ENCODE peak calls at places on chromosomes 5 and 9, in eight cellular contexts. I is psoas muscle; R is CD8-positive, alpha-beta T cell; G is brain microvascular endothelial cell; N is prostate gland; V is lower lobe of right lung; F is left lung; H is fibroblast of lung. O is an unnamed sample.

GRCh38 chr5:14406554-14406849 is 175.1 kb upstream of the OTULINL start:
- DNase-seq in I (no peak), R (no peak), G (peak; percentile 94), N (no peak), V (no peak), F (no peak), H (peak; percentile 98), O (no peak)

GRCh38 chr5:178165585-178165984 is 11.9 kb upstream of the NHP2 start:
- DNase-seq in I (no peak), R (no peak), G (no peak), N (no peak), V (no peak), F (no peak), H (no peak), O (no peak)

GRCh38 chr5:123545506-123545905 is 33.5 kb downstream of the CSNK1G3 start:
- DNase-seq in I (no peak), R (no peak), G (no peak), N (no peak), V (no peak), F (no peak), H (peak; percentile 5), O (no peak)

GRCh38 chr5:42005561-42006153 is 80.6 kb downstream of the FBXO4 start:
- DNase-seq in I (no peak), R (no peak), G (no peak), N (no peak), V (no peak), F (no peak), H (peak; percentile 15), O (no peak)

GRCh38 chr5:56459394-56459793 is 226.3 kb upstream of the ANKRD55 start:
- DNase-seq in I (no peak), R (no peak), G (no peak), N (no peak), V (no peak), F (no peak), H (no peak), O (no peak)

GRCh38 chr5:59222687-59223511 is 640.0 kb downstream of the RAB3C start:
- DNase-seq in I (no peak), R (no peak), G (no peak), N (no peak), V (no peak), F (no peak), H (no peak), O (no peak)

GRCh38 chr5:132677191-132677590 is 3.4 kb downstream of the IL4 start:
- DNase-seq in I (peak; percentile 61), R (no peak), G (peak; percentile 90), N (no peak), V (peak; percentile 79), F (peak; percentile 85), H (peak; percentile 95), O (no peak)

GRCh38 chr5:82784521-82784920 is 292.7 kb downstream of the TMEM167A start:
- DNase-seq in I (no peak), R (no peak), G (no peak), N (no peak), V (no peak), F (no peak), H (no peak), O (no peak)

GRCh38 chr5:52989781-52990530 is 804 bp downstream of the ITGA2 start:
- DNase-seq in I (peak; percentile 52), R (no peak), G (peak; percentile 47), N (peak; percentile 51), V (peak; percentile 50), F (peak; percentile 83), H (peak; percentile 59), O (peak; percentile 54)

GRCh38 chr9:95907794-95908193 is 32.3 kb downstream of the ERCC6L2 start:
- DNase-seq in I (no peak), R (no peak), G (no peak), N (no peak), V (no peak), F (no peak), H (no peak), O (no peak)

GRCh38 chr9:133787749-133788015 is 49.5 kb upstream of the SARDH start:
- DNase-seq in I (peak; percentile 53), R (no peak), G (no peak), N (no peak), V (no peak), F (peak; percentile 79), H (peak; percentile 45), O (no peak)

GRCh38 chr9:34590376-34591090 is 1.0 kb upstream of the CNTFR start:
- DNase-seq in I (peak; percentile 81), R (no peak), G (no peak), N (no peak), V (peak; percentile 45), F (no peak), H (no peak), O (no peak)

GRCh38 chr9:125732562-125732961 is 14.6 kb upstream of the PBX3 start:
- DNase-seq in I (no peak), R (no peak), G (no peak), N (no peak), V (no peak), F (no peak), H (no peak), O (no peak)

GRCh38 chr9:136219276-136219675 is 14.3 kb upstream of the LHX3 start:
- DNase-seq in I (no peak), R (no peak), G (no peak), N (no peak), V (no peak), F (peak; percentile 53), H (peak; percentile 76), O (no peak)

GRCh38 chr9:11893331-11893730 is 799.9 kb upstream of the TYRP1 start:
- DNase-seq in I (no peak), R (no peak), G (peak; percentile 12), N (no peak), V (no peak), F (no peak), H (peak; percentile 47), O (no peak)

GRCh38 chr5:86665984-86666760 is 48.4 kb downstream of the COX7C start:
- DNase-seq in I (no peak), R (no peak), G (no peak), N (no peak), V (no peak), F (peak; percentile 30), H (no peak), O (no peak)

GRCh38 chr9:83996126-83996525 is 15.5 kb downstream of the RMI1 start:
- DNase-seq in I (no peak), R (no peak), G (no peak), N (no peak), V (no peak), F (no peak), H (no peak), O (no peak)

GRCh38 chr5:134018154-134018985 is 13.6 kb upstream of the VDAC1 start:
- DNase-seq in I (no peak), R (no peak), G (no peak), N (no peak), V (no peak), F (no peak), H (peak; percentile 20), O (no peak)

GRCh38 chr9:114769664-114770063 is 36.2 kb downstream of the TNFSF15 start:
- DNase-seq in I (no peak), R (no peak), G (no peak), N (no peak), V (no peak), F (no peak), H (peak; percentile 69), O (no peak)

GRCh38 chr5:150144211-150144801 is 11.3 kb downstream of the PDGFRB start:
- DNase-seq in I (peak; percentile 73), R (no peak), G (peak; percentile 89), N (no peak), V (no peak), F (no peak), H (peak; percentile 82), O (no peak)
- H3K4me3 ChIP-seq in I (peak overlapping the region; percentile 38), R (no peak overlapping the region), G (peak overlapping the region; percentile 3), N (no peak overlapping the region), V (peak overlapping the region; percentile 22), F (no peak overlapping the region), H (no peak overlapping the region), O (no peak overlapping the region)

DNA sequence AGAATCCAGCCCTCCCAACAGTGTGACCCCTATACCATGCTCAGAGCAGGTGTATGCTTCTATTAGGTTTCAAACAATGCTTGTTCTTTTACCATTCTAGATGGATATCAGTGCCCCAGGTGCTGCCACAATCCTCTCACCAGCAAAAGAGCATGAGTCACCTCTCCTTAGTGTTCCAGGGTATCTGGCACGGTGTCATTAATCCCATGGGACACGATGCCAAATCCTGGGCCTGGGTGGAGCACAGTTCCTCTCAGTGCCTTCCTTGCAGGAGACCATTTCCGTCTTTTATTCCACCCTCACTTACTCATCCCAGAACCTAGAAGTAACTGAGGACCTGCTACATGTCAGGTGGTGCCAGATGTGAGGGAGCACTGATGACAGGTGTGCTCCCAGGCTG is 1.3 kb upstream of the OR13J1 start:
- DNase-seq in I (no peak), R (no peak), G (no peak), N (peak; percentile 38), V (no peak), F (no peak), H (peak; percentile 4), O (no peak)
- TF ChIP-seq CTCF in I (no peak), R (no peak), G (no peak), N (no peak), V (no peak), F (no peak), H (no peak), O (no peak)

GRCh38 chr9:752681-753200 is 88.8 kb upstream of the DMRT1 start:
- DNase-seq in I (no peak), R (no peak), G (peak; percentile 30), N (no peak), V (no peak), F (no peak), H (peak; percentile 34), O (no peak)

GRCh38 chr9:751137-752051 is 90.1 kb upstream of the DMRT1 start:
- DNase-seq in I (no peak), R (no peak), G (peak; percentile 69), N (no peak), V (no peak), F (no peak), H (peak; percentile 51), O (no peak)

GRCh38 chr9:750264-750967 is 91.1 kb upstream of the DMRT1 start:
- DNase-seq in I (peak; percentile 65), R (no peak), G (no peak), N (no peak), V (no peak), F (no peak), H (no peak), O (peak; percentile 82)

GRCh38 chr9:754150-754931 is 87.2 kb upstream of the DMRT1 start:
- DNase-seq in I (no peak), R (no peak), G (no peak), N (no peak), V (no peak), F (no peak), H (no peak), O (no peak)

DNA sequence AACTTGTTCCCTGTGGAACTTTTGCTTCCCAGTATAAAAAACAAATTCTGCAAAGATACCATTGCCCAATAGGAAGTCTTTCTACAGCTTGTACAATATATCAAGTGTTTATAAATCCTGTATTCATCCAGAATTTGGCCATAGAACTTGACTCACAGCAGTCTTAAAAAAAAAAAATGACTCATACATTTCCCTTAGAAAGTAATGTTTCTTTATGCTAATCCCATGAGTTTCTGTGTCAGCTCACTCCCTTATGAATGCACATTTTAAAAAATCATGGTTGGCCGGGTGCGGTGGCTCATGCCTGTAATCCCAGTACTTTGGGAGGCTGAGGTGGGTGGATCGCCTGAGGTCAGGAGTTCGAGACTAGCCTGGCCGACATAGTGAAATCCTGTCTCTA is 89.3 kb upstream of the DMRT1 start:
- DNase-seq in I (no peak), R (no peak), G (peak; percentile 89), N (no peak), V (no peak), F (no peak), H (peak; percentile 96), O (no peak)
- H3K27ac ChIP-seq in I (peak overlapping the region; percentile 85), R (no peak overlapping the region), G (peak overlapping the region; percentile 91), N (no peak overlapping the region), V (no peak overlapping the region), F (peak overlapping the region; percentile 21), H (peak overlapping the region; percentile 85), O (no peak overlapping the region)

GRCh38 chr9:2465516-2465915 is 156.1 kb upstream of the VLDLR start:
- DNase-seq in I (no peak), R (no peak), G (no peak), N (no peak), V (no peak), F (no peak), H (no peak), O (no peak)
- H3K4me3 ChIP-seq in I (no peak overlapping the region), R (no peak overlapping the region), G (no peak overlapping the region), N (no peak overlapping the region), V (no peak overlapping the region), F (no peak overlapping the region), H (no peak overlapping the region), O (no peak overlapping the region)